ENCODE peak calls at places on chromosome 16, in four cellular contexts. F, R, N and O are unnamed samples.

GRCh38 chr16:30921459-30921747 is 2.0 kb upstream of the FBXL19 start:
- DNase-seq in F (no peak), R (no peak), N (no peak), O (no peak)

GRCh38 chr16:65728172-65728571 is 606.3 kb upstream of the CDH11 start:
- DNase-seq in F (no peak), R (peak), N (no peak), O (no peak)

GRCh38 chr16:90001761-90002503 is 17.3 kb downstream of the DBNDD1 start:
- DNase-seq in F (no peak), R (peak), N (no peak), O (no peak)

GRCh38 chr16:3215601-3216262 is 19.2 kb downstream of the ZNF200 start:
- DNase-seq in F (no peak), R (no peak), N (no peak), O (no peak)

GRCh38 chr16:3065069-3065741 is at the start of gene IL32:
- DNase-seq in F (peak), R (peak), N (no peak), O (peak)

GRCh38 chr16:51818342-51818944 is 667.4 kb upstream of the SALL1 start:
- DNase-seq in F (no peak), R (peak), N (no peak), O (no peak)

GRCh38 chr16:71501562-71501961 is 12.4 kb upstream of the ZNF19 start:
- DNase-seq in F (no peak), R (no peak), N (no peak), O (no peak)

GRCh38 chr16:84820771-84821170 is 986 bp downstream of the CRISPLD2 start:
- DNase-seq in F (no peak), R (no peak), N (no peak), O (no peak)

GRCh38 chr16:70685938-70686375 is at the start of gene MTSS2:
- DNase-seq in F (peak), R (peak), N (no peak), O (no peak)